ENCODE peak calls at places on chromosomes 13 and 19, in four cellular contexts. F, N, E and Y are unnamed samples.

GRCh38 chr19:58021541-58022282 is 12.1 kb upstream of the ZSCAN1 start:
- DNase-seq in N (peak; percentile 73), F (peak; percentile 57), E (peak; percentile 42), Y (no peak)

GRCh38 chr13:30453727-30454126 is 12.0 kb downstream of the HMGB1 start:
- DNase-seq in E (no peak), F (no peak), N (no peak), Y (no peak)

GRCh38 chr19:14686411-14686810 is 3.4 kb upstream of the ZNF333 start:
- DNase-seq in E (no peak), N (no peak), F (no peak), Y (no peak)

GRCh38 chr13:27770809-27771208 is 21.5 kb upstream of the GSX1 start:
- DNase-seq in F (peak; percentile 62), N (no peak), E (no peak), Y (no peak)

GRCh38 chr13:83077499-83077898 is 804.8 kb downstream of the SLITRK1 start:
- DNase-seq in N (no peak), E (no peak), F (no peak), Y (no peak)

GRCh38 chr13:67069117-67069767 is 160.9 kb downstream of the PCDH9 start:
- DNase-seq in E (no peak), F (no peak), N (no peak), Y (no peak)

GRCh38 chr13:101989798-101990350 is 412.0 kb downstream of the FGF14 start:
- DNase-seq in N (no peak), E (no peak), F (no peak), Y (no peak)

GRCh38 chr19:57552432-57552831 is 7.2 kb downstream of the ZNF550 start:
- DNase-seq in F (no peak), E (no peak), N (no peak), Y (no peak)

GRCh38 chr19:48578891-48579290 is 26.9 kb downstream of the SULT2B1 start:
- DNase-seq in E (no peak), F (no peak), N (no peak), Y (no peak)

GRCh38 chr13:31093145-31093885 is 68.4 kb downstream of the HSPH1 start:
- DNase-seq in E (no peak), F (no peak), N (no peak), Y (no peak)

GRCh38 chr19:34220472-34221063 is 33.8 kb upstream of the GARRE1 start:
- DNase-seq in N (peak; percentile 69), E (peak; percentile 30), F (peak; percentile 77), Y (peak; percentile 72)

GRCh38 chr19:2602391-2603181 is 99.9 kb downstream of the GNG7 start:
- DNase-seq in F (peak; percentile 87), E (peak; percentile 94), N (peak; percentile 98), Y (peak; percentile 77)

GRCh38 chr13:39462456-39462855 is 140.5 kb downstream of the LHFPL6 start:
- DNase-seq in E (no peak), F (no peak), N (no peak), Y (no peak)

GRCh38 chr13:37869756-37870488 is at the start of gene TRPC4:
- DNase-seq in N (peak; percentile 77), F (peak; percentile 58), E (no peak), Y (peak; percentile 31)

GRCh38 chr19:18205180-18205915 is 1.5 kb upstream of the RAB3A start:
- DNase-seq in E (peak; percentile 85), F (peak; percentile 80), N (peak; percentile 96), Y (peak; percentile 73)

GRCh38 chr19:18772620-18773587 is 18.2 kb downstream of the COMP start:
- DNase-seq in E (peak; percentile 81), F (peak; percentile 65), N (no peak), Y (no peak)

GRCh38 chr19:6801397-6802086 is 29.0 kb downstream of the VAV1 start:
- DNase-seq in F (peak; percentile 46), E (peak; percentile 21), N (peak; percentile 82), Y (peak; percentile 65)

GRCh38 chr13:78239681-78240080 is 321.1 kb upstream of the EDNRB start:
- DNase-seq in F (no peak), E (no peak), N (no peak), Y (no peak)

GRCh38 chr13:109088528-109088927 is 459.1 kb downstream of the MYO16 start:
- DNase-seq in F (no peak), N (no peak), E (no peak), Y (no peak)

GRCh38 chr13:104281910-104282309 is 1215.7 kb upstream of the SLC10A2 start:
- DNase-seq in N (no peak), F (no peak), E (no peak), Y (no peak)

GRCh38 chr19:16447015-16447384 is 24.8 kb downstream of the EPS15L1 start:
- DNase-seq in N (peak; percentile 86), F (peak; percentile 66), E (peak; percentile 45), Y (peak; percentile 83)

GRCh38 chr13:110511509-110512181 is 49.9 kb downstream of the RAB20 start:
- DNase-seq in N (peak; percentile 64), F (no peak), E (no peak), Y (no peak)

GRCh38 chr19:50547385-50548190 is 20.6 kb downstream of the LRRC4B start:
- DNase-seq in F (no peak), E (no peak), N (no peak), Y (no peak)

GRCh38 chr19:43651758-43652545 is 12.3 kb upstream of the CADM4 start:
- DNase-seq in N (peak; percentile 80), E (peak; percentile 60), F (peak; percentile 76), Y (peak; percentile 66)

GRCh38 chr13:106526748-106527488 is 8.5 kb downstream of the EFNB2 start:
- DNase-seq in N (no peak), F (no peak), E (no peak), Y (no peak)

GRCh38 chr19:44303305-44303704 is 1.5 kb downstream of the ZNF235 start:
- DNase-seq in N (no peak), F (no peak), E (no peak), Y (no peak)

GRCh38 chr19:15101479-15102082 is 5.6 kb upstream of the SYDE1 start:
- DNase-seq in N (no peak), E (no peak), F (peak; percentile 50), Y (peak; percentile 52)

GRCh38 chr19:43984687-43985000 is 656 bp downstream of the ZNF155 start:
- DNase-seq in F (peak; percentile 7), E (no peak), N (no peak), Y (no peak)

GRCh38 chr19:11587973-11588631 is 9.2 kb upstream of the ZNF627 start:
- DNase-seq in F (peak; percentile 41), N (no peak), E (no peak), Y (no peak)

DNA sequence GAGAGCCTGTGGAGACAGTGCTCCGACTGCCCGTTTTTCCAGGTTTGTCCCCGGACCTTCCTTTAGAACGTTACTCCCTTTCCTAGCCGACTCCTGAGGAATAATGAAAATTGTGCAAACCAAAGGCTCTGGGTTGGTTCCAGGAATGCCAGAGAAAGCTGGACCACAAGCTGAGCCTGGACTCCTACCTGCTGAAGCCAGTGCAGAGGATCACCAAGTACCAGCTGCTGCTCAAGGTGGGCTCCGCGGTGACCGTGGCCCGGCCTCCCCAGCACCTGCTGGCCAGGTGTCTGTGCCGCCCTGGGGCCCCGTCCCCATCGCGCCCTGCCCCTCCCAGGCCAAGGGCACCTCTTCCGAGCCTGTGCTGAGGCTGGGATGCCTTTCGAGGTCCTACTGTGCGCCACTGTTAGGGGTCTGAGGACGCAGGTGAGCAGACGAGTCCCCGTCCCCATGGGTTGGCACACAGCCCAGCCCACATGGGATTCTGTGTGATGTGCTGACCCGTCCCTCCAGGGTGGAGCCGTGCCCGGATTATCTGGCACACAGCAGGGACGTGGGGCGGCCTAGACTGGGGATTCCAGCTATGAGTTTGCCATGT is 20.5 kb upstream of the F7 start:
- DNase-seq in E (no peak), N (no peak), F (no peak), Y (no peak)
- H3K36me3 ChIP-seq in E (peaks cover 6% of the 10 kb centered on the region), N (no peaks in the 10 kb centered on the region), F (peaks cover 12% of the 10 kb centered on the region), Y (peaks cover 75% of the 10 kb centered on the region)

GRCh38 chr19:4278460-4278901 is 585 bp upstream of the SHD start:
- DNase-seq in F (no peak), N (no peak), E (no peak), Y (no peak)
- H3K27me3 ChIP-seq in F (peaks cover 12% of the 10 kb centered on the region), N (peaks cover 47% of the 10 kb centered on the region), E (peaks cover 54% of the 10 kb centered on the region), Y (peaks cover 37% of the 10 kb centered on the region)

GRCh38 chr13:52845766-52846566 is 2.5 kb downstream of the PCDH8 start:
- DNase-seq in F (peak; percentile 27), E (no peak), N (no peak), Y (no peak)

GRCh38 chr13:52846567-52847321 is 1.7 kb downstream of the PCDH8 start:
- DNase-seq in E (no peak), N (no peak), F (peak; percentile 72), Y (no peak)

GRCh38 chr13:52848455-52849190 is at the start of gene PCDH8:
- DNase-seq in N (no peak), F (peak; percentile 34), E (no peak), Y (no peak)

GRCh38 chr13:52847322-52847681 is 1.1 kb downstream of the PCDH8 start:
- DNase-seq in N (no peak), F (no peak), E (no peak), Y (no peak)

GRCh38 chr13:52847682-52848432 is 583 bp downstream of the PCDH8 start:
- DNase-seq in F (no peak), N (no peak), E (no peak), Y (no peak)
- H3K36me3 ChIP-seq in F (no peaks in the 10 kb centered on the region), N (no peaks in the 10 kb centered on the region), E (no peaks in the 10 kb centered on the region), Y (no peaks in the 10 kb centered on the region)

DNA sequence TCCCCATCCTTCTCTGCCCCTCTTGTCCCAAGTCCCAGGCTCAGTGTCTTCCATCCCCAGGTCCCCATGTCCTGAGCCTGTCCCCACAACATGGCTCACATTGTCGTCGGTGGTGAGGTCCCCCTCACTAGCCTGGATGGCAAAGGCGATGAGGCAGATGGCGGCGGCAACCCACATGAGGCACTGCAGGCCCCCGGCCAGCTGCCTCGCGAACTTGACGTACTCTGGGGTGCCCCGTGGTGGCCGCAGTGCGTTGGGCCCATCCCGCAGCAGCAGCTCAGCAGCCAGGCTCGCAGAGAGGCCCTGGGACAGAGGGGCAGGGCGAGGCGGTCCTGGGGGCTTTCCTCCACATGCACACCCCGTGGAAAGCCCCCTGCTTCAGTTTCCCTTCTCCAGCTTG is 1.1 kb downstream of the ATP4A start:
- DNase-seq in N (no peak), F (no peak), E (no peak), Y (no peak)
- H3K27me3 ChIP-seq in N (peaks cover 34% of the 10 kb centered on the region), F (no peaks in the 10 kb centered on the region), E (peaks cover 44% of the 10 kb centered on the region), Y (peaks cover 78% of the 10 kb centered on the region)

DNA sequence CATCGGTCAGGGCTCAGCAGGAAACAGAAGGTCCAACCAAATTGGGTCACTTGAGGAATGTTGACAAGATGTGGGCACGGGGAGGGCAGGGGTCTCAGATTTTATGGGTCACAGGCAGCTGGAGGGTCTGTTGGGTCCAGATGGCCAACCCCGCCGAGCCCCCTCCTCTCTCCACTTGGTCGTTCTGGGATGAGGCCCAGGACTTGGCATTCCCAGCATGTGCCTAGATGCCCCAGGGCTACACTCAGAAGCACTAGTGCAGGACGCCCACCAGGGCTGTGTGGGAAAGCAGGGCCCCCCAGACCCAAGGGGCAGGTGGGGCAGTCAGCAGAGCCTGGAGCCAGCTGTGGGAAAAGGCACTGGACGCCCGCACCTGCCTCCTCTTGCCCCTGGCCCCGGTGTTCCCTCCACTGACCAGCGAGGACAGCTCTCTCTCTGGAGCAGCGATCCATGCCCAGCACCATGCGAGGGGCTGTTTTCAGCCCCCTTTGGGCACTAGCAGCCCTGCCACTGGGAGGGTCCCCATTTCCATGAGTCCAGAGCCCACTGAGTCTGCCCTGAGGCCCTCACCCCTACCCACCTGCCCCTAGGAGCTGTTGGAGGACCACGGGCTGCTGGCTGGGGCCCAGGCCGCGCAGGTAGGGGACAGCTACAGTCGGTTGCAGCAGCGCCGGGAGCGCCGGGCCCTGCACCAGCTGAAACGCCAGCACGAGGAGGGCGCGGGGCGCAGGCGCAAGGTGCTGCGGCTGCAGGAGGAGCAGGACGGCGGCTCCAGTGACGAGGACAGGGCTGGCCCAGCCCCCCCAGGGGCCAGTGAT is 26.0 kb downstream of the DHX34 start:
- DNase-seq in F (no peak), N (no peak), E (no peak), Y (no peak)
- H3K36me3 ChIP-seq in F (peaks cover 45% of the 10 kb centered on the region), N (peaks cover 32% of the 10 kb centered on the region), E (peaks cover 26% of the 10 kb centered on the region), Y (peaks cover 100% of the 10 kb centered on the region)